ENCODE peak calls at places on chromosomes 3 and 15, in four cellular contexts. One of them, this sample, is unnamed.

GRCh38 chr3:87082806-87083440 is 92.0 kb upstream of the VGLL3 start:
- DNase-seq in H1: peak; percentile 5
- DNase-seq in SK-N-SH: peak; percentile 30
- DNase-seq in HepG2: peak; percentile 34
- DNase-seq in this sample: peak; percentile 8

GRCh38 chr15:71753346-71753745 is 57.0 kb upstream of the NR2E3 start:
- DNase-seq in H1: no peak
- DNase-seq in HepG2: no peak
- DNase-seq in SK-N-SH: no peak
- DNase-seq in this sample: no peak

GRCh38 chr3:184440161-184440560 is 60.3 kb downstream of the CHRD start:
- DNase-seq in HepG2: no peak
- DNase-seq in H1: no peak
- DNase-seq in SK-N-SH: no peak
- DNase-seq in this sample: no peak

GRCh38 chr3:99999541-99999940 is 114.8 kb downstream of the FILIP1L start:
- DNase-seq in HepG2: no peak
- DNase-seq in SK-N-SH: no peak
- DNase-seq in H1: no peak
- DNase-seq in this sample: no peak

GRCh38 chr3:41241159-41241558 is 41.9 kb downstream of the CTNNB1 start:
- DNase-seq in HepG2: no peak
- DNase-seq in SK-N-SH: no peak
- DNase-seq in H1: no peak
- DNase-seq in this sample: no peak

GRCh38 chr15:92118162-92118935 is 264.8 kb downstream of the SLCO3A1 start:
- DNase-seq in HepG2: no peak
- DNase-seq in SK-N-SH: no peak
- DNase-seq in H1: no peak
- DNase-seq in this sample: no peak

GRCh38 chr15:95684693-95685115 is 645.8 kb upstream of the NR2F2 start:
- DNase-seq in SK-N-SH: no peak
- DNase-seq in H1: no peak
- DNase-seq in HepG2: no peak
- DNase-seq in this sample: no peak

GRCh38 chr3:132561003-132561402 is 36.1 kb upstream of the ACKR4 start:
- DNase-seq in HepG2: no peak
- DNase-seq in SK-N-SH: no peak
- DNase-seq in H1: no peak
- DNase-seq in this sample: no peak

GRCh38 chr3:177321819-177322218 is 124.5 kb upstream of the TBL1XR1 start:
- DNase-seq in SK-N-SH: no peak
- DNase-seq in H1: no peak
- DNase-seq in HepG2: no peak
- DNase-seq in this sample: no peak

GRCh38 chr3:66795365-66795764 is 202.7 kb upstream of the KBTBD8 start:
- DNase-seq in H1: no peak
- DNase-seq in SK-N-SH: no peak
- DNase-seq in HepG2: no peak
- DNase-seq in this sample: no peak

GRCh38 chr15:78130012-78130353 is 1.3 kb downstream of the CIB2 start:
- DNase-seq in HepG2: no peak
- DNase-seq in H1: no peak
- DNase-seq in SK-N-SH: no peak
- DNase-seq in this sample: no peak

GRCh38 chr3:194570898-194571297 is 62.3 kb downstream of the TMEM44 start:
- DNase-seq in H1: no peak
- DNase-seq in SK-N-SH: no peak
- DNase-seq in HepG2: no peak
- DNase-seq in this sample: no peak

DNA sequence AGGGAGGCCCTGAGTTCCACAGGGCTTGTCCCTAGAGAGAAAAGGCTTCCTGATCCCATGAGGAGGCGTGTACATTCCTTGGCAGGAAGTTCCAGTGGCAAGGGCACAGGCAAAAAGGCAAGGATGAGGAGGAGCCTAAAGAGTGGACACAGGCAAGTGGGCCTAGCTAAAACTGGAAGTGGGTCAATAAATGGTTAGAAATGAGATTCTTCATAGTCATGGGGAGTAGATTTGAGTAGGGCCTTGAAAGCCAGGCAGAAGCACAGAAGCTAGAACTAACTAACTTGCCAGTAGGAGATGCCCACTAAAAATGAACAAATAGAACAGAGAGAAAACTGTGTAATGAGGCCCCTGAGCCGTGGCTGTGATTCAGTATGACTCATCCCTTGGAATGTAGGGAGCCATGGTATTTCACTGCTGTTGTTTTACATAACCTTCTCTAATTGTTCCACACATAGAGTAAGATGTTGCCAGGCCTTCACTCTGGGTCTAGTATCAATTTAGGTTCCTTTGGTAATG is 44.7 kb upstream of the MANF start:
- DNase-seq in SK-N-SH: no peak
- DNase-seq in H1: no peak
- DNase-seq in HepG2: peak; percentile 72
- DNase-seq in this sample: no peak
- TF ChIP-seq TAF1 in SK-N-SH: no peak
- TF ChIP-seq TAF1 in H1: no peak
- TF ChIP-seq TAF1 in HepG2: no peak
- TF ChIP-seq TAF1 in this sample: no peak

GRCh38 chr3:25962255-25962654 is 172.4 kb downstream of the OXSM start:
- DNase-seq in SK-N-SH: no peak
- DNase-seq in HepG2: peak; percentile 6
- DNase-seq in H1: peak; percentile 5
- DNase-seq in this sample: no peak
- TF ChIP-seq TAF1 in SK-N-SH: no peak
- TF ChIP-seq TAF1 in HepG2: no peak
- TF ChIP-seq TAF1 in H1: no peak
- TF ChIP-seq TAF1 in this sample: no peak

GRCh38 chr3:182717216-182717615 is 76.1 kb upstream of the ATP11B start:
- DNase-seq in SK-N-SH: no peak
- DNase-seq in H1: no peak
- DNase-seq in HepG2: no peak
- DNase-seq in this sample: no peak
- TF ChIP-seq TAF1 in SK-N-SH: no peak
- TF ChIP-seq TAF1 in H1: no peak
- TF ChIP-seq TAF1 in HepG2: no peak
- TF ChIP-seq TAF1 in this sample: no peak

DNA sequence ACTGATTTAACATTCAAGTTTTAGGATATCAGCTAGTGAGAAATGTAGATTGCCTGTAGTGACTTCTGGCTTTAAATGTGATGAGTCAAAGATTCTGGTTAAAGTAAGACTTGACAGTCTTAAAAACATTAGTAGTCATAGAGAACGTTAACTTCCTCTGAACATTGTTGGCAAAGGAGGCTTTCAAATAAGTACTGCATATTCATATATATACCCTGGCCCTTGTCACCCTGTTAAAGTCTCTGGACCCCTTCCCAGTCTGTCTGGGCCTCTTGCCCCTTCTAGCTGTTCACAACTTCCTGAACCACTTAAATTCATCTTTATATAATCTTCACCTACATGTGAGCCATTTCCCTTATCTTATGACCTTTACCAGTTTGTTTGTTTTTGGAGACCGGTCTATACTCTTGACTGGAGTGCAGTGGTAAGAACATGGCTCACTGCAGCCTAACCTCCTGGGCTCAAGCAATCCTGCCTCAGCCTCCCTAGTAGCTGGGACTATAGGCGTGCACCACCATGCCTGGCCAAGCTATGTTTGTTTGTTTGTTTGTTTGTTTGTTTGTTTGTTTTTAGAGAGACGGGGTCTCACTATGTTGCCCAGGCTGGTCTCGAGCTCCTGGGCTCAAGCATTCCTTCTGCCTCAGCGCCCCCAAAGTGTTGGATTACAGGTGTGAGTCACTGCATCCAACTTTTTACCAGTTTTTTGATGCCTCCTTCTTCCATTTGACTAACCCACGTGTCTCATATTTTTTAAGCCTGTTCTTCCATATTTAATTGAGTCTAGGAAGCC is 64.4 kb upstream of the CRTC3 start:
- DNase-seq in HepG2: no peak
- DNase-seq in H1: no peak
- DNase-seq in SK-N-SH: no peak
- DNase-seq in this sample: no peak
- TF ChIP-seq TAF1 in HepG2: no peak
- TF ChIP-seq TAF1 in H1: no peak
- TF ChIP-seq TAF1 in SK-N-SH: no peak
- TF ChIP-seq TAF1 in this sample: no peak

GRCh38 chr3:160006282-160007163 is 17.9 kb downstream of the IL12A start:
- DNase-seq in HepG2: peak; percentile 47
- DNase-seq in H1: no peak
- DNase-seq in SK-N-SH: peak; percentile 77
- DNase-seq in this sample: no peak
- TF ChIP-seq TAF1 in HepG2: no peak
- TF ChIP-seq TAF1 in H1: no peak
- TF ChIP-seq TAF1 in SK-N-SH: no peak
- TF ChIP-seq TAF1 in this sample: no peak

GRCh38 chr15:100831466-100831865 is 48.2 kb upstream of the ALDH1A3 start:
- DNase-seq in HepG2: no peak
- DNase-seq in SK-N-SH: no peak
- DNase-seq in H1: no peak
- DNase-seq in this sample: no peak
- TF ChIP-seq TAF1 in HepG2: no peak
- TF ChIP-seq TAF1 in SK-N-SH: no peak
- TF ChIP-seq TAF1 in H1: no peak
- TF ChIP-seq TAF1 in this sample: no peak

GRCh38 chr3:149340310-149340933 is 7.0 kb upstream of the TM4SF18 start:
- DNase-seq in HepG2: peak; percentile 38
- DNase-seq in H1: no peak
- DNase-seq in SK-N-SH: no peak
- DNase-seq in this sample: no peak
- TF ChIP-seq TAF1 in HepG2: no peak
- TF ChIP-seq TAF1 in H1: no peak
- TF ChIP-seq TAF1 in SK-N-SH: no peak
- TF ChIP-seq TAF1 in this sample: no peak

DNA sequence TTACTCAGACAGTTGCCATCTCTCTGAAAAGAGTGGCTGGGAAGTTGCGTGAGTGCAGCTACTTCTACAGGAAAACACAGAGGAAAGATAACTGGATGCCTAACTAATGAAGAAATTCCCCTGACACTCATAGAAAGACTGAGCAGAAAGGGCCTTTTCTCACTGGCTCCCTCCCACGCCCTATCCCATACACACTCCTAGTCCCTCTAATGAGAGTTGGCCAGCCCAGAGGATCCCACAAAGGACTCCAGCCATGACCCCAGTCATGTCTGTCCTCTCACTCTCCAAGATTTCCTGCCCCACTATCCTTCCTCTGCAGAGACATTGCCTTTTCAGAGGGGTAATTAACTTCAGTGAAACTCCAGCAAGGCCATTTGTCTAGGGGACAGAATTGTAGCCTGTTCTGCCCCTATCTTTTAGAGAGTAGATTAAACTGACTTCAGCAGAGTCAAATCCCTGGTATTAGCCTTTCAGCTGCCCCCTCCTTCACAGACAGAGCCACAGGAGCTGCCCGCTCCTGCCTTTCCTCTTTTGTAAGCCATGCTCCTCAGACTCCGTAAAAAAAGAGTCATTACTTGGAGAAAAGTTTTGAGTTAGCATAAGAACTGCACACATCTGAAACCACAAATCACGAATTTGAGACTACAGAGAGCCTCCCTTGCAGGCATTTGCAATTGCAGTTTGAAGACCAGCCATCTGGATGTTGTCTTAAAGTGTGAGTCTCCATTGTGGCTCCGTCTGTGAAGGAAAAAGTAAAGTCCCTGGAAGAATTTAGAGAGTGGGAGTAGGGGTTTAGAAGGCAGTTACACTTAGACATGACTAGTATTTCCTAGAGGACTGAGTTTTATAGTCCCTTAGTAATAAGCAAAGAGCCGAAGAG is 129.1 kb upstream of the SEMA6D start:
- DNase-seq in H1: no peak
- DNase-seq in SK-N-SH: no peak
- DNase-seq in HepG2: no peak
- DNase-seq in this sample: no peak
- TF ChIP-seq TAF1 in H1: no peak
- TF ChIP-seq TAF1 in SK-N-SH: no peak
- TF ChIP-seq TAF1 in HepG2: no peak
- TF ChIP-seq TAF1 in this sample: no peak

GRCh38 chr3:71415708-71416108 is 167.8 kb downstream of the FOXP1 start:
- DNase-seq in HepG2: peak; percentile 84
- DNase-seq in SK-N-SH: no peak
- DNase-seq in H1: no peak
- DNase-seq in this sample: no peak
- TF ChIP-seq TAF1 in HepG2: no peak
- TF ChIP-seq TAF1 in SK-N-SH: no peak
- TF ChIP-seq TAF1 in H1: no peak
- TF ChIP-seq TAF1 in this sample: no peak